ENCODE peak calls at places on chromosome X, in seven cellular contexts. K is left ventricle myocardium inferior, D is esophagus muscularis mucosa, S is GM12878, H is colonic mucosa, P is Caco-2, Y is lower leg skin. Q is an unnamed sample.

GRCh38 chrX:133776072-133776471 is 209.3 kb downstream of the GPC3 start:
- DNase-seq in K (peak; percentile 19), D (no peak), S (no peak), H (peak; percentile 23), P (peak; percentile 19), Y (no peak), Q (peak; percentile 30)

GRCh38 chrX:129523076-129524055 is at the start of gene SMARCA1:
- DNase-seq in K (peak; percentile 48), D (no peak), S (no peak), H (peak; percentile 24), P (peak; percentile 39), Y (peak; percentile 14), Q (no peak)

GRCh38 chrX:153475751-153476281 is 5.4 kb upstream of the HAUS7 start:
- DNase-seq in K (no peak), D (no peak), S (no peak), H (no peak), P (no peak), Y (no peak), Q (no peak)

GRCh38 chrX:141176586-141177451 is at the start of gene LDOC1:
- DNase-seq in K (peak; percentile 69), D (peak; percentile 92), S (no peak), H (peak; percentile 57), P (no peak), Y (peak; percentile 31), Q (peak; percentile 60)

GRCh38 chrX:121356139-121356849 is 308.9 kb downstream of the GLUD2 start:
- DNase-seq in K (no peak), D (no peak), S (no peak), H (no peak), P (no peak), Y (no peak), Q (no peak)

GRCh38 chrX:109830157-109830703 is 97.2 kb upstream of the ACSL4 start:
- DNase-seq in K (no peak), D (no peak), S (no peak), H (no peak), P (no peak), Y (no peak), Q (no peak)

GRCh38 chrX:11944486-11944885 is 186.4 kb downstream of the MSL3 start:
- DNase-seq in K (no peak), D (no peak), S (no peak), H (no peak), P (peak; percentile 33), Y (no peak), Q (no peak)

GRCh38 chrX:74925210-74926088 is at the start of gene NEXMIF:
- DNase-seq in K (peak; percentile 18), D (no peak), S (no peak), H (peak; percentile 20), P (peak; percentile 57), Y (no peak), Q (peak; percentile 22)

GRCh38 chrX:151402719-151403390 is 5.8 kb downstream of the VMA21 start:
- DNase-seq in K (peak; percentile 26), D (no peak), S (no peak), H (no peak), P (no peak), Y (no peak), Q (no peak)

GRCh38 chrX:71612256-71612655 is 6.1 kb downstream of the CXCR3 start:
- DNase-seq in K (no peak), D (no peak), S (no peak), H (no peak), P (no peak), Y (no peak), Q (no peak)

GRCh38 chrX:17854521-17854920 is 6.6 kb downstream of the RAI2 start:
- DNase-seq in K (no peak), D (no peak), S (no peak), H (no peak), P (no peak), Y (no peak), Q (no peak)

GRCh38 chrX:17859609-17860178 is 1.4 kb downstream of the RAI2 start:
- DNase-seq in K (no peak), D (no peak), S (no peak), H (no peak), P (no peak), Y (no peak), Q (no peak)

GRCh38 chrX:17861496-17862011 is 456 bp upstream of the RAI2 start:
- DNase-seq in K (no peak), D (no peak), S (no peak), H (no peak), P (no peak), Y (no peak), Q (no peak)

GRCh38 chrX:17860811-17861495 is at the start of gene RAI2:
- DNase-seq in K (peak; percentile 35), D (no peak), S (no peak), H (no peak), P (peak; percentile 32), Y (no peak), Q (peak; percentile 44)

GRCh38 chrX:17860179-17860780 is 818 bp downstream of the RAI2 start:
- DNase-seq in K (peak; percentile 18), D (no peak), S (no peak), H (no peak), P (no peak), Y (no peak), Q (no peak)
- H3K4me3 ChIP-seq in K (peak overlapping the region; percentile 77), D (peak overlapping the region; percentile 76), S (no peak overlapping the region), H (peak overlapping the region; percentile 31), P (peak overlapping the region; percentile 29), Y (peak overlapping the region; percentile 55), Q (peak overlapping the region; percentile 57)

GRCh38 chrX:17414057-17414658 is 39.2 kb downstream of the NHS start:
- DNase-seq in K (no peak), D (no peak), S (no peak), H (no peak), P (no peak), Y (peak; percentile 18), Q (no peak)

GRCh38 chrX:17414839-17415238 is 39.8 kb downstream of the NHS start:
- DNase-seq in K (peak; percentile 17), D (no peak), S (no peak), H (peak; percentile 34), P (no peak), Y (no peak), Q (no peak)

GRCh38 chrX:17411189-17411588 is 36.2 kb downstream of the NHS start:
- DNase-seq in K (no peak), D (no peak), S (no peak), H (no peak), P (no peak), Y (no peak), Q (no peak)

GRCh38 chrX:17413228-17413627 is 38.2 kb downstream of the NHS start:
- DNase-seq in K (no peak), D (no peak), S (no peak), H (no peak), P (no peak), Y (no peak), Q (no peak)

DNA sequence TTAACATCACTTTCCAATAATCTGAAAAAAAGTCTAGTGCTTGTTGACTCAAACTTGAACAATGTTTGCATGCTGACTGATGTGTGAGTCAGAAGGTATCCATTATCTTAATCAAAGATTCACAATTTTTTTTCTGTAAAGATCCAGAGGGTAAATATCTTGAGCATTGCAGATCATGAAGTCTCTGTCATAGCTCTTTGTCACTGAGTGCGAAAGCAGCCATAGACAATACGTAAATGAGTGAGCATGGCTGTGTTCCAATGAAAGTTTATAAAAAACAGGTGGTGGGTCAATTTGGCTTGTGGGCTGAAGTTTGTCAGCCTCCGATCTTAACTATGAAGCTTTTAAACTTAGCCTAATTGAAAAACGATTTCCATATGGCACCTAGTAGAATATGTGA is 37.7 kb downstream of the NHS start:
- DNase-seq in K (no peak), D (no peak), S (no peak), H (no peak), P (no peak), Y (no peak), Q (no peak)
- H3K4me3 ChIP-seq in K (no peak overlapping the region), D (no peak overlapping the region), S (no peak overlapping the region), H (no peak overlapping the region), P (no peak overlapping the region), Y (no peak overlapping the region), Q (no peak overlapping the region)

GRCh38 chrX:40157228-40158035 is 59.7 kb upstream of the BCOR start:
- DNase-seq in K (no peak), D (no peak), S (no peak), H (no peak), P (no peak), Y (no peak), Q (no peak)
- H3K4me3 ChIP-seq in K (peak overlapping the region; percentile 65), D (peak overlapping the region; percentile 65), S (no peak overlapping the region), H (peak overlapping the region; percentile 38), P (peak overlapping the region; percentile 52), Y (no peak overlapping the region), Q (no peak overlapping the region)

GRCh38 chrX:28586291-28586690 is 955 bp upstream of the IL1RAPL1 start:
- DNase-seq in K (peak; percentile 19), D (no peak), S (no peak), H (peak; percentile 24), P (no peak), Y (no peak), Q (no peak)
- H3K4me3 ChIP-seq in K (peak overlapping the region; percentile 66), D (peak overlapping the region; percentile 54), S (no peak overlapping the region), H (no peak overlapping the region), P (no peak overlapping the region), Y (no peak overlapping the region), Q (no peak overlapping the region)

GRCh38 chrX:100649550-100650356 is 5.8 kb downstream of the SRPX2 start:
- DNase-seq in K (peak; percentile 60), D (no peak), S (no peak), H (peak; percentile 78), P (peak; percentile 88), Y (peak; percentile 58), Q (no peak)
- H3K4me3 ChIP-seq in K (peak overlapping the region; percentile 6), D (no peak overlapping the region), S (no peak overlapping the region), H (no peak overlapping the region), P (no peak overlapping the region), Y (no peak overlapping the region), Q (no peak overlapping the region)

DNA sequence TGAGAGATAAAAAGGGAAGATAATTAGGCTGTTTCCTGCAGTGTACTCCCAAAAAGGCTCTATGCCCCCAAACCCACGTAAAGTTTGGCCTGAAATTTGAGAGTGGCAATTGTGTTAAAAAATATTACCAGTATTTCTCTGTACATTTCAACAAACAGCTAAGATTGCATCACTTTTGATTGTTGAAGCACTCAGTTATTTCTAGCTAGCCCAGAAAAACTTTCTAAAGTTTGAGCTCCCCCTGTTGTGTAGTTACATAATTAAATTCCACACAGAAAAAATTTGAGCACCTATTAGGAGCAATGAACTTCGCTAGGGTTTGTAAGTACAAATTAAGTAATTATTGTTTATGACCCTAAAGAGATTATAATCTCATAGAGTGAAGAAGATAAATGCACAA is 109.4 kb downstream of the DLG3 start:
- DNase-seq in K (no peak), D (no peak), S (no peak), H (no peak), P (peak; percentile 27), Y (no peak), Q (no peak)
- H3K4me3 ChIP-seq in K (no peak overlapping the region), D (no peak overlapping the region), S (no peak overlapping the region), H (no peak overlapping the region), P (no peak overlapping the region), Y (no peak overlapping the region), Q (no peak overlapping the region)

Q was measured in CD8-positive, alpha-beta T cell.